ENCODE peak calls at places on chromosome 12, in nine cellular contexts. One of them, this sample, is unnamed.

GRCh38 chr12:59929091-59929490 is 333.3 kb downstream of the SLC16A7 start:
- DNase-seq in stimulated activated effector memory CD8-positive, alpha-beta T cell treated with anti-CD3 and anti-CD28 coated beads, Interleukin-12 subunit alpha, Interleukin-12 subunit beta, amount 100 ng/mL, for 72 hours: no peak
- DNase-seq in PC-3: peak; percentile 83
- DNase-seq in MCF 10A: peak; percentile 92
- DNase-seq in uterus: no peak
- DNase-seq in dorsolateral prefrontal cortex: no peak
- DNase-seq in amygdala: no peak
- DNase-seq in H1: no peak
- DNase-seq in GF-D8: no peak
- DNase-seq in this sample: no peak

GRCh38 chr12:49013403-49013802 is 5.2 kb downstream of the PRKAG1 start:
- DNase-seq in dorsolateral prefrontal cortex: no peak
- DNase-seq in GF-D8: no peak
- DNase-seq in PC-3: no peak
- DNase-seq in H1: no peak
- DNase-seq in amygdala: no peak
- DNase-seq in stimulated activated effector memory CD8-positive, alpha-beta T cell treated with anti-CD3 and anti-CD28 coated beads, Interleukin-12 subunit alpha, Interleukin-12 subunit beta, amount 100 ng/mL, for 72 hours: no peak
- DNase-seq in MCF 10A: no peak
- DNase-seq in uterus: no peak
- DNase-seq in this sample: no peak

GRCh38 chr12:66829660-66830325 is 150.9 kb upstream of the GRIP1 start:
- DNase-seq in amygdala: no peak
- DNase-seq in MCF 10A: no peak
- DNase-seq in stimulated activated effector memory CD8-positive, alpha-beta T cell treated with anti-CD3 and anti-CD28 coated beads, Interleukin-12 subunit alpha, Interleukin-12 subunit beta, amount 100 ng/mL, for 72 hours: no peak
- DNase-seq in GF-D8: no peak
- DNase-seq in PC-3: no peak
- DNase-seq in uterus: no peak
- DNase-seq in dorsolateral prefrontal cortex: no peak
- DNase-seq in H1: no peak
- DNase-seq in this sample: no peak

GRCh38 chr12:98767248-98767647 is 122.2 kb downstream of the APAF1 start:
- DNase-seq in dorsolateral prefrontal cortex: no peak
- DNase-seq in MCF 10A: no peak
- DNase-seq in GF-D8: no peak
- DNase-seq in amygdala: no peak
- DNase-seq in uterus: no peak
- DNase-seq in stimulated activated effector memory CD8-positive, alpha-beta T cell treated with anti-CD3 and anti-CD28 coated beads, Interleukin-12 subunit alpha, Interleukin-12 subunit beta, amount 100 ng/mL, for 72 hours: no peak
- DNase-seq in PC-3: no peak
- DNase-seq in H1: no peak
- DNase-seq in this sample: no peak

GRCh38 chr12:58347188-58347587 is 405.8 kb downstream of the ATP23 start:
- DNase-seq in amygdala: no peak
- DNase-seq in dorsolateral prefrontal cortex: no peak
- DNase-seq in PC-3: no peak
- DNase-seq in GF-D8: no peak
- DNase-seq in H1: no peak
- DNase-seq in stimulated activated effector memory CD8-positive, alpha-beta T cell treated with anti-CD3 and anti-CD28 coated beads, Interleukin-12 subunit alpha, Interleukin-12 subunit beta, amount 100 ng/mL, for 72 hours: no peak
- DNase-seq in MCF 10A: no peak
- DNase-seq in uterus: no peak
- DNase-seq in this sample: no peak

GRCh38 chr12:71605034-71605433 is 58.6 kb downstream of the ZFC3H1 start:
- DNase-seq in PC-3: no peak
- DNase-seq in dorsolateral prefrontal cortex: no peak
- DNase-seq in MCF 10A: no peak
- DNase-seq in stimulated activated effector memory CD8-positive, alpha-beta T cell treated with anti-CD3 and anti-CD28 coated beads, Interleukin-12 subunit alpha, Interleukin-12 subunit beta, amount 100 ng/mL, for 72 hours: no peak
- DNase-seq in GF-D8: no peak
- DNase-seq in uterus: no peak
- DNase-seq in H1: no peak
- DNase-seq in amygdala: no peak
- DNase-seq in this sample: no peak

GRCh38 chr12:53550595-53550994 is 43.3 kb upstream of the NPFF start:
- DNase-seq in MCF 10A: peak; percentile 58
- DNase-seq in GF-D8: no peak
- DNase-seq in stimulated activated effector memory CD8-positive, alpha-beta T cell treated with anti-CD3 and anti-CD28 coated beads, Interleukin-12 subunit alpha, Interleukin-12 subunit beta, amount 100 ng/mL, for 72 hours: no peak
- DNase-seq in amygdala: no peak
- DNase-seq in PC-3: peak; percentile 71
- DNase-seq in H1: no peak
- DNase-seq in dorsolateral prefrontal cortex: no peak
- DNase-seq in uterus: no peak
- DNase-seq in this sample: no peak

GRCh38 chr12:51393676-51394545 is 2.7 kb upstream of the GALNT6 start:
- DNase-seq in stimulated activated effector memory CD8-positive, alpha-beta T cell treated with anti-CD3 and anti-CD28 coated beads, Interleukin-12 subunit alpha, Interleukin-12 subunit beta, amount 100 ng/mL, for 72 hours: peak; percentile 66
- DNase-seq in dorsolateral prefrontal cortex: no peak
- DNase-seq in uterus: no peak
- DNase-seq in GF-D8: no peak
- DNase-seq in amygdala: no peak
- DNase-seq in PC-3: peak; percentile 96
- DNase-seq in MCF 10A: peak; percentile 72
- DNase-seq in H1: no peak
- DNase-seq in this sample: no peak

GRCh38 chr12:106962291-106962690 is 6.6 kb downstream of the TMEM263 start:
- DNase-seq in stimulated activated effector memory CD8-positive, alpha-beta T cell treated with anti-CD3 and anti-CD28 coated beads, Interleukin-12 subunit alpha, Interleukin-12 subunit beta, amount 100 ng/mL, for 72 hours: no peak
- DNase-seq in H1: no peak
- DNase-seq in uterus: no peak
- DNase-seq in amygdala: no peak
- DNase-seq in GF-D8: no peak
- DNase-seq in MCF 10A: no peak
- DNase-seq in PC-3: no peak
- DNase-seq in dorsolateral prefrontal cortex: no peak
- DNase-seq in this sample: no peak

GRCh38 chr12:3075315-3075714 is 1.9 kb upstream of the TSPAN9 start:
- DNase-seq in amygdala: no peak
- DNase-seq in stimulated activated effector memory CD8-positive, alpha-beta T cell treated with anti-CD3 and anti-CD28 coated beads, Interleukin-12 subunit alpha, Interleukin-12 subunit beta, amount 100 ng/mL, for 72 hours: no peak
- DNase-seq in uterus: no peak
- DNase-seq in H1: no peak
- DNase-seq in MCF 10A: no peak
- DNase-seq in GF-D8: no peak
- DNase-seq in dorsolateral prefrontal cortex: no peak
- DNase-seq in PC-3: no peak
- DNase-seq in this sample: no peak

GRCh38 chr12:121781751-121782615 is 11.5 kb downstream of the RHOF start:
- DNase-seq in PC-3: peak; percentile 30
- DNase-seq in GF-D8: no peak
- DNase-seq in amygdala: no peak
- DNase-seq in MCF 10A: peak; percentile 61
- DNase-seq in H1: no peak
- DNase-seq in uterus: no peak
- DNase-seq in stimulated activated effector memory CD8-positive, alpha-beta T cell treated with anti-CD3 and anti-CD28 coated beads, Interleukin-12 subunit alpha, Interleukin-12 subunit beta, amount 100 ng/mL, for 72 hours: peak; percentile 81
- DNase-seq in dorsolateral prefrontal cortex: no peak
- DNase-seq in this sample: no peak

GRCh38 chr12:119410396-119410795 is 75.9 kb downstream of the CCDC60 start:
- DNase-seq in amygdala: no peak
- DNase-seq in H1: no peak
- DNase-seq in uterus: no peak
- DNase-seq in stimulated activated effector memory CD8-positive, alpha-beta T cell treated with anti-CD3 and anti-CD28 coated beads, Interleukin-12 subunit alpha, Interleukin-12 subunit beta, amount 100 ng/mL, for 72 hours: no peak
- DNase-seq in MCF 10A: no peak
- DNase-seq in GF-D8: no peak
- DNase-seq in PC-3: no peak
- DNase-seq in dorsolateral prefrontal cortex: no peak
- DNase-seq in this sample: no peak

GRCh38 chr12:98154850-98155249 is 360.5 kb upstream of the TMPO start:
- DNase-seq in GF-D8: no peak
- DNase-seq in amygdala: no peak
- DNase-seq in dorsolateral prefrontal cortex: no peak
- DNase-seq in MCF 10A: peak; percentile 54
- DNase-seq in stimulated activated effector memory CD8-positive, alpha-beta T cell treated with anti-CD3 and anti-CD28 coated beads, Interleukin-12 subunit alpha, Interleukin-12 subunit beta, amount 100 ng/mL, for 72 hours: no peak
- DNase-seq in PC-3: peak; percentile 33
- DNase-seq in uterus: no peak
- DNase-seq in H1: no peak
- DNase-seq in this sample: no peak

GRCh38 chr12:15693233-15693911 is 95.8 kb downstream of the EPS8 start:
- DNase-seq in PC-3: peak; percentile 22
- DNase-seq in GF-D8: no peak
- DNase-seq in stimulated activated effector memory CD8-positive, alpha-beta T cell treated with anti-CD3 and anti-CD28 coated beads, Interleukin-12 subunit alpha, Interleukin-12 subunit beta, amount 100 ng/mL, for 72 hours: no peak
- DNase-seq in amygdala: no peak
- DNase-seq in dorsolateral prefrontal cortex: no peak
- DNase-seq in uterus: no peak
- DNase-seq in MCF 10A: no peak
- DNase-seq in H1: no peak
- DNase-seq in this sample: no peak

GRCh38 chr12:127711108-127711507 is 555.9 kb upstream of the TMEM132C start:
- DNase-seq in stimulated activated effector memory CD8-positive, alpha-beta T cell treated with anti-CD3 and anti-CD28 coated beads, Interleukin-12 subunit alpha, Interleukin-12 subunit beta, amount 100 ng/mL, for 72 hours: no peak
- DNase-seq in uterus: no peak
- DNase-seq in dorsolateral prefrontal cortex: no peak
- DNase-seq in H1: peak; percentile 83
- DNase-seq in PC-3: no peak
- DNase-seq in GF-D8: no peak
- DNase-seq in MCF 10A: no peak
- DNase-seq in amygdala: no peak
- DNase-seq in this sample: no peak

GRCh38 chr12:14782756-14783155 is 20.5 kb downstream of the WBP11 start:
- DNase-seq in dorsolateral prefrontal cortex: no peak
- DNase-seq in H1: no peak
- DNase-seq in uterus: no peak
- DNase-seq in MCF 10A: no peak
- DNase-seq in stimulated activated effector memory CD8-positive, alpha-beta T cell treated with anti-CD3 and anti-CD28 coated beads, Interleukin-12 subunit alpha, Interleukin-12 subunit beta, amount 100 ng/mL, for 72 hours: no peak
- DNase-seq in PC-3: no peak
- DNase-seq in GF-D8: no peak
- DNase-seq in amygdala: no peak
- DNase-seq in this sample: no peak

GRCh38 chr12:92978607-92979006 is 49.5 kb upstream of the EEA1 start:
- DNase-seq in GF-D8: no peak
- DNase-seq in amygdala: no peak
- DNase-seq in MCF 10A: no peak
- DNase-seq in dorsolateral prefrontal cortex: no peak
- DNase-seq in uterus: no peak
- DNase-seq in H1: no peak
- DNase-seq in stimulated activated effector memory CD8-positive, alpha-beta T cell treated with anti-CD3 and anti-CD28 coated beads, Interleukin-12 subunit alpha, Interleukin-12 subunit beta, amount 100 ng/mL, for 72 hours: no peak
- DNase-seq in PC-3: no peak
- DNase-seq in this sample: no peak

GRCh38 chr12:67982165-67982563 is 7.1 kb upstream of the IFNG-AS1 start:
- DNase-seq in PC-3: no peak
- DNase-seq in MCF 10A: no peak
- DNase-seq in uterus: no peak
- DNase-seq in stimulated activated effector memory CD8-positive, alpha-beta T cell treated with anti-CD3 and anti-CD28 coated beads, Interleukin-12 subunit alpha, Interleukin-12 subunit beta, amount 100 ng/mL, for 72 hours: no peak
- DNase-seq in amygdala: no peak
- DNase-seq in dorsolateral prefrontal cortex: no peak
- DNase-seq in H1: no peak
- DNase-seq in GF-D8: no peak
- DNase-seq in this sample: no peak

GRCh38 chr12:105812356-105812755 is 326.4 kb downstream of the NUAK1 start:
- DNase-seq in MCF 10A: no peak
- DNase-seq in PC-3: no peak
- DNase-seq in uterus: no peak
- DNase-seq in GF-D8: no peak
- DNase-seq in stimulated activated effector memory CD8-positive, alpha-beta T cell treated with anti-CD3 and anti-CD28 coated beads, Interleukin-12 subunit alpha, Interleukin-12 subunit beta, amount 100 ng/mL, for 72 hours: no peak
- DNase-seq in dorsolateral prefrontal cortex: no peak
- DNase-seq in amygdala: no peak
- DNase-seq in H1: no peak
- DNase-seq in this sample: no peak

GRCh38 chr12:2163172-2163927 is 110.6 kb downstream of the CACNA1C start:
- DNase-seq in GF-D8: no peak
- DNase-seq in uterus: peak; percentile 94
- DNase-seq in dorsolateral prefrontal cortex: no peak
- DNase-seq in H1: no peak
- DNase-seq in amygdala: no peak
- DNase-seq in PC-3: no peak
- DNase-seq in stimulated activated effector memory CD8-positive, alpha-beta T cell treated with anti-CD3 and anti-CD28 coated beads, Interleukin-12 subunit alpha, Interleukin-12 subunit beta, amount 100 ng/mL, for 72 hours: no peak
- DNase-seq in MCF 10A: peak; percentile 53
- DNase-seq in this sample: no peak

GRCh38 chr12:12305568-12306300 is 38.9 kb upstream of the LRP6 start:
- DNase-seq in PC-3: no peak
- DNase-seq in H1: no peak
- DNase-seq in uterus: no peak
- DNase-seq in GF-D8: no peak
- DNase-seq in amygdala: no peak
- DNase-seq in MCF 10A: no peak
- DNase-seq in stimulated activated effector memory CD8-positive, alpha-beta T cell treated with anti-CD3 and anti-CD28 coated beads, Interleukin-12 subunit alpha, Interleukin-12 subunit beta, amount 100 ng/mL, for 72 hours: no peak
- DNase-seq in dorsolateral prefrontal cortex: no peak
- DNase-seq in this sample: no peak

GRCh38 chr12:121499929-121500793 is 80.7 kb downstream of the KDM2B start:
- DNase-seq in MCF 10A: peak; percentile 69
- DNase-seq in H1: peak; percentile 88
- DNase-seq in amygdala: no peak
- DNase-seq in stimulated activated effector memory CD8-positive, alpha-beta T cell treated with anti-CD3 and anti-CD28 coated beads, Interleukin-12 subunit alpha, Interleukin-12 subunit beta, amount 100 ng/mL, for 72 hours: peak; percentile 78
- DNase-seq in uterus: peak; percentile 80
- DNase-seq in PC-3: peak; percentile 83
- DNase-seq in GF-D8: peak; percentile 3
- DNase-seq in dorsolateral prefrontal cortex: peak; percentile 81
- DNase-seq in this sample: peak; percentile 72

This sample was measured in GM12891.